ENCODE peak calls at places on chromosomes 7 and 10, in four cellular contexts. R is transverse colon, J is stomach, C is tibial nerve. X is an unnamed sample. For H3K4me1, the result is how much of the 10 kb centered on the place peaks cover.

GRCh38 chr7:115638853-115639252 is 391.7 kb downstream of the TFEC start:
- DNase-seq in R (no peak), J (no peak), C (no peak), X (no peak)

GRCh38 chr10:112446055-112446854 is 459 bp downstream of the ZDHHC6 start:
- DNase-seq in R (peak), J (no peak), C (peak), X (no peak)

GRCh38 chr7:128867842-128868623 is 5.4 kb downstream of the ATP6V1F start:
- DNase-seq in R (peak), J (peak), C (no peak), X (no peak)

GRCh38 chr10:65032867-65033769 is 1511.9 kb downstream of the REEP3 start:
- DNase-seq in R (no peak), J (no peak), C (no peak), X (no peak)

GRCh38 chr7:138400400-138400886 is 59.6 kb upstream of the TRIM24 start:
- DNase-seq in R (no peak), J (no peak), C (no peak), X (no peak)

GRCh38 chr10:127926455-127926854 is 19.6 kb downstream of the PTPRE start:
- DNase-seq in R (no peak), J (no peak), C (no peak), X (no peak)

GRCh38 chr10:126500866-126501265 is 112.6 kb upstream of the ADAM12 start:
- DNase-seq in R (no peak), J (no peak), C (no peak), X (no peak)

GRCh38 chr7:2956526-2957368 is 86.9 kb downstream of the CARD11 start:
- DNase-seq in R (no peak), J (no peak), C (no peak), X (no peak)

GRCh38 chr10:129772472-129773358 is 191.4 kb downstream of the EBF3 start:
- DNase-seq in R (no peak), J (peak), C (no peak), X (no peak)

GRCh38 chr7:101165958-101166602 is 711 bp upstream of the VGF start:
- DNase-seq in R (no peak), J (no peak), C (no peak), X (no peak)

GRCh38 chr7:1725199-1725701 is 55.2 kb downstream of the ELFN1 start:
- DNase-seq in R (peak), J (peak), C (no peak), X (peak)

GRCh38 chr7:7944619-7945282 is 23.8 kb upstream of the GLCCI1 start:
- DNase-seq in R (peak), J (peak), C (no peak), X (no peak)

GRCh38 chr7:27134392-27134791 is 3.8 kb upstream of the HOXA4 start:
- DNase-seq in R (peak), J (no peak), C (peak), X (no peak)

GRCh38 chr7:3568516-3568915 is 267.5 kb downstream of the SDK1 start:
- DNase-seq in R (no peak), J (no peak), C (no peak), X (no peak)

GRCh38 chr7:49771427-49772176 is 1.8 kb upstream of the VWC2 start:
- DNase-seq in R (no peak), J (no peak), C (no peak), X (no peak)

GRCh38 chr10:104445359-104445758 is 91.7 kb downstream of the CFAP58 start:
- DNase-seq in R (no peak), J (no peak), C (no peak), X (no peak)

GRCh38 chr7:4748267-4748666 is 27.2 kb upstream of the AP5Z1 start:
- DNase-seq in R (no peak), J (no peak), C (no peak), X (no peak)

GRCh38 chr10:98170249-98171117 is 36.0 kb downstream of the R3HCC1L start:
- DNase-seq in R (peak), J (peak), C (peak), X (peak)

GRCh38 chr10:28250358-28250757 is 52.5 kb downstream of the MPP7 start:
- DNase-seq in R (no peak), J (no peak), C (no peak), X (no peak)

GRCh38 chr10:75019360-75019759 is 92.1 kb upstream of the SAMD8 start:
- DNase-seq in R (no peak), J (no peak), C (no peak), X (no peak)

GRCh38 chr10:50421026-50421719 is 169.9 kb upstream of the ASAH2 start:
- DNase-seq in R (peak), J (peak), C (peak), X (peak)

GRCh38 chr7:76260171-76260703 is 42.2 kb upstream of the HSPB1 start:
- DNase-seq in R (no peak), J (no peak), C (no peak), X (peak)

GRCh38 chr10:114307731-114308130 is 68.7 kb downstream of the VWA2 start:
- DNase-seq in R (no peak), J (no peak), C (no peak), X (no peak)

GRCh38 chr7:70694909-70695803 is 436.8 kb upstream of the GALNT17 start:
- DNase-seq in R (peak), J (no peak), C (no peak), X (peak)

GRCh38 chr7:155945670-155946325 is 133.5 kb upstream of the SHH start:
- DNase-seq in R (no peak), J (peak), C (no peak), X (no peak)

GRCh38 chr10:69348824-69349541 is 67.7 kb downstream of the TACR2 start:
- DNase-seq in R (peak), J (no peak), C (peak), X (no peak)

GRCh38 chr7:51471199-51472016 is 154.8 kb upstream of the COBL start:
- DNase-seq in R (no peak), J (no peak), C (no peak), X (peak)

GRCh38 chr10:99172130-99172738 is 63.4 kb downstream of the HPSE2 start:
- DNase-seq in R (peak), J (no peak), C (no peak), X (peak)

GRCh38 chr10:1732501-1733123 is 4.7 kb downstream of the ADARB2 start:
- DNase-seq in R (no peak), J (no peak), C (no peak), X (no peak)

GRCh38 chr7:27143022-27143949 is at the start of gene HOXA5:
- DNase-seq in R (peak), J (peak), C (no peak), X (no peak)

GRCh38 chr7:103573479-103574058 is 127.6 kb upstream of the SLC26A5 start:
- DNase-seq in R (no peak), J (no peak), C (no peak), X (no peak)

GRCh38 chr7:97555845-97556431 is 175.9 kb upstream of the TAC1 start:
- DNase-seq in R (no peak), J (no peak), C (no peak), X (no peak)

GRCh38 chr10:69278446-69278963 is at the start of gene HK1:
- DNase-seq in R (no peak), J (no peak), C (no peak), X (peak)

DNA sequence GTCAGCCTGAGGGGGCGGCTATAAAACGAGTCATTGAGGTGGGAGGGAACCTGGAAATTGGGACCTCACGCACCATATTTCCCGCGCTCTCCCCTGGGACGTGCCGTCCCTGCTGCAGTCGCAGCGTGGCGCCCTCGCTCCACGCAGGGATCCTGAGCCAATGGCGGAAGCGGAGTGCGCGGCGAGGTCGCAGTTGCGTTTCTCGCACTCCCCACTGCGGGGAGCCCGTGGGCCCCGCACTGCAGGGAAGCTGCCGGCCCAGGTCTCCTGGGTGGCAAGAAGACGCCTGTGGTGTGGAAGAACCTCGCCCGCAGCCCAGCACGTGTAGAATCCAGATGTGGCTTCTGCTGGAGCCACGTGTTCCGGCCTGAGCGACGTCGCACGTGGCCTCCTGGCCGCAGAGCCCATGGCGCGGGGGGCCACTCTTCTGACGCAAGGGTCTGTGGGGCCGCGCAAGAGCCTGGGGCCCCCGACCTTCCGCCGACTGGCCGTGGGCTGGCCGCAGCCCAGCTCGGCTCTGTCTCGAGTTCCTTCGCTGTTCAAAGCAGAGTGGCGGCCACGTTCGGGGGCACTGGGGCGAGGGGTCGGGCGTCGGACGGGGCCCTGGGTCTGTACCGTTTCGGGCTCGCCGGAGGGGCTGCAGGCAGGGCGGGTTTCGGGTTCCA is 26.4 kb downstream of the HIF1AN start:
- DNase-seq in R (peak), J (peak), C (peak), X (peak)
- TF ChIP-seq POLR2A in R (no peak), J (no peak), C (no peak), X (no peak)

DNA sequence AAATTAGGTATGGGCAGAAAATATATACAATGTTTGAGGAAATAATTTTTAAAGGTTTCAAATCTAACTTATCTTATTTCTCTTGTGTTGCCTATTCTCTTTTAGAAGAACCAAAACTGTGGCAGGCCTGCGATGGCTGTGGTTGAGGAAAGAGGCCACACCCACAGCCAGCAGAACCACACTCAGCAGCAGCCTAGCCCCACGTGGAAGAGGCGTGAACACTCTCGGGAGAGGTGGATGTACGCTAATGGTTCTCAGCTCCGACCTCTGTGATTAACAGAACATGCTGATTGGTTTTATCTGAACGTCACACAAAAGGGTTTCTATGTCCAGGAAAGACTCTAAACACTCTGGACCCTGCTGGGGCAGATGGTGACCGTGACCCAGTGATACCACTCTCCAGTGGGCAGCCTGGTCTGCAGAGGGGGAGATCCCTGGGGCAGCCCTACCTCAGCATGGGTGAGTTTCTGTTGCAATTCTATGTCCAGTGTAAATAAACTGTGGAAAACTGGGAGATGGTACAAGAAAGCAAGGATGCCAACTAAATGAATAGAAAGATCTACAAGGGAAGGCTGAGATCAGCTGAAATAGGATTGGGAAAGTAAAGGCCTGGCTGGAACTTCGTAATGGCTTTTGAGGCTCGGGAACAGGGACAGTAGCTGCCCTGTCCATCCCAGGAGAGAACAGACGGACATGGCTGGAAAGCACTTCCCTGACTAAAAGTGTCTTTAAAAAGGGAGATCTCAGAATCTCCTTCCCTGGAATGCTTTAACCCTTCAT is 26.6 kb downstream of the DIP2C start:
- DNase-seq in R (peak), J (no peak), C (no peak), X (no peak)
- H3K4me1 ChIP-seq in R (under half), J (under half), C (half or more), X (under half)

DNA sequence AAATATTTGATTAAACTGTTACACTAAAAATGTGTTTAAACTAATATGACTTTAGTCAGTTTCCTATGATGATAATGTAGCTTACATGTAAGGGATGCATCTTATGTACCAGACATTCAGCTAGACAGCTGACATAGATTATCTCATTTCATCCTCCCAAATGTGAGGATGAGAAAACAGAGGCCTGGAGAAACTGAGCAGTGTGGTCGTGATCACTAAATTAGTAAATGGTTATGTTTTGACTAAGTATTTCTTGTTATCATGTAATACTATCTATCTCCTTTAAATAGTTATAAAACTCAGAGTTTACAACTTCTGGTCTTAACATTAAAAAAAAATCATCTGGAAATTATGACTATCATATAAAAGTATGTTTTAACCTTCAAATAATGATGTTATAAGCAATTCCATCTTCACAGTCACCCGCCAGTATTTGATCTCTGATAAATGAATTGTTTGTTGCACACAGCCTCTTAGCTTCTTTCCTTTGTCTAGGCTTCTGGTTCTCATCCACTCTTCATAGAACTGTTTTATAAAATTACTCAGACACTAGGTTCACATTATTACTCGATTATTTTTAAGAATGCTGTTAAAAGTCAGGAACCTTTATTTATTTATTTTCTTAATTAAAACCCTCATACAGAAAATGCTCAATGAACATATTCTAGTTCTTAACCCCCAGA is 33.6 kb upstream of the HDAC9 start:
- DNase-seq in R (no peak), J (no peak), C (no peak), X (no peak)
- TF ChIP-seq POLR2A in R (no peak), J (no peak), C (no peak), X (no peak)

DNA sequence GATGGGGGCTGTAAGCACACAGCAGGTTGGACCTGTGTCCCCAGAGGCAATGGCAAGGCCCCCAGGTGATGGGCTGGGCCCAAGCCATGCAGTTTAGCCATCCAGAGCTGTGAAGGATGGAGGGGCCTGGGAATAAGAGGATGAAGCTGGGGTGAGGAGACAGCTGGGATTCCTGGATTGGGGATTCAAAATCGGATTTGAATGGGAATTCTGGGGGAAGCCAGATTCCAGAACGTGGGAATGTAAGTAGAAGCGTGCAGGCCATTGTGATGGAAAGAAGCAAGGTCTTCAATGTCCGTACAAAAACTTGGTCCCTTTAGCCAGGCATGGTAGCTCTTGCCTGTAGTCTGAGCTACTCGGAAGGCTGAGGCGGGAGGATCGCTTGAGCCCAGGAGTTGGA is 9.8 kb downstream of the SH2B2 start:
- DNase-seq in R (no peak), J (no peak), C (no peak), X (no peak)
- H3K4me1 ChIP-seq in R (under half), J (under half), C (under half), X (under half)

DNA sequence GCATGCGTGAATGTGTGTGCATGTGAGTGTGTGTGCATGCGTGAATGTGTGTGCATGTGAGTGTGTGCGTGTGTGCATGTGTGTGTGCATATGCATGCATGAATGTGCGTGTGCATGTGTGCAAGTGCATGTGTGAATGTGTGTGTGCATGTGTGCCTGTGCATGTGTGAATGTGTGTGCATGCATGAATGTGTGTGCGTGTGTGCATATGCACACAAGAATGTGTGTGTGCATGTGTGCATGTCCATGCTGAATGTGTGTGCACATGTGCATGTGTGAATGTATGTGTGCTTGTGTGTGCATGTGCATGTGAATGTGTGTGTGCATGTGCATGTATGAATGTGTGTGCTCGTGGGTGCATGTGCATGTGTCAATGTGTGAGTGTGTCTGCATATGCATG is 42.1 kb upstream of the NUB1 start:
- DNase-seq in R (no peak), J (no peak), C (no peak), X (no peak)
- TF ChIP-seq POLR2A in R (no peak), J (no peak), C (no peak), X (no peak)

GRCh38 chr10:93379366-93380042 is 102.6 kb downstream of the MYOF start:
- DNase-seq in R (no peak), J (no peak), C (no peak), X (no peak)
- H3K4me1 ChIP-seq in R (under half), J (under half), C (under half), X (under half)

GRCh38 chr10:3776796-3777571 is 8.0 kb downstream of the KLF6 start:
- DNase-seq in R (peak), J (peak), C (peak), X (peak)
- TF ChIP-seq POLR2A in R (peak), J (no peak), C (no peak), X (no peak)

X was measured in thyroid gland.